ENCODE peak calls at places on chromosomes 16 and 17, in four cellular contexts. X is H1, H is H54, I is A549. G is an unnamed sample.

GRCh38 chr17:34757611-34758010 is 178.2 kb downstream of the TMEM132E start:
- DNase-seq in H (no peak), I (no peak), X (no peak), G (no peak)

GRCh38 chr17:4840893-4841242 is 7.7 kb downstream of the MINK1 start:
- DNase-seq in X (no peak), I (no peak), H (no peak), G (no peak)

GRCh38 chr17:80880650-80880989 is 111.0 kb upstream of the CHMP6 start:
- DNase-seq in X (no peak), H (no peak), I (no peak), G (no peak)

GRCh38 chr16:21565816-21566669 is 33.3 kb upstream of the METTL9 start:
- DNase-seq in X (no peak), I (no peak), H (no peak), G (no peak)

GRCh38 chr16:12678983-12679382 is 124.7 kb downstream of the CPPED1 start:
- DNase-seq in H (no peak), X (no peak), I (no peak), G (no peak)

GRCh38 chr16:2752850-2753522 is 548 bp downstream of the SRRM2 start:
- DNase-seq in H (peak; percentile 85), I (peak; percentile 81), X (no peak), G (no peak)

GRCh38 chr17:64472564-64472963 is 23.6 kb downstream of the MILR1 start:
- DNase-seq in X (no peak), H (no peak), I (no peak), G (no peak)

GRCh38 chr17:40451420-40451819 is 8.2 kb downstream of the IGFBP4 start:
- DNase-seq in H (no peak), I (no peak), X (no peak), G (no peak)

GRCh38 chr17:40281663-40282062 is 6.0 kb upstream of the CDC6 start:
- DNase-seq in X (no peak), I (no peak), H (peak; percentile 35), G (no peak)

GRCh38 chr16:67873435-67874146 is 739 bp downstream of the EDC4 start:
- DNase-seq in H (no peak), X (no peak), I (no peak), G (no peak)

GRCh38 chr17:50845260-50846147 is 10.1 kb downstream of the WFIKKN2 start:
- DNase-seq in X (no peak), H (peak; percentile 65), I (no peak), G (no peak)

GRCh38 chr17:19009970-19010369 is 5.4 kb upstream of the FAM83G start:
- DNase-seq in I (no peak), X (no peak), H (no peak), G (no peak)

GRCh38 chr16:84111481-84111880 is 5.3 kb downstream of the MBTPS1 start:
- DNase-seq in I (no peak), X (no peak), H (no peak), G (no peak)

GRCh38 chr16:84390131-84390785 is 21.9 kb downstream of the ATP2C2 start:
- DNase-seq in I (no peak), X (no peak), H (no peak), G (no peak)

GRCh38 chr17:48997827-48998556 is 807 bp downstream of the IGF2BP1 start:
- DNase-seq in H (no peak), X (no peak), I (no peak), G (no peak)

GRCh38 chr16:75333770-75334169 is 82.3 kb upstream of the BCAR1 start:
- DNase-seq in X (no peak), H (no peak), I (no peak), G (no peak)

GRCh38 chr17:10021239-10021638 is 116.2 kb upstream of the RCVRN start:
- DNase-seq in X (no peak), I (no peak), H (no peak), G (no peak)

GRCh38 chr17:63483038-63483437 is 6.2 kb downstream of the ACE start:
- DNase-seq in I (no peak), X (no peak), H (no peak), G (no peak)

GRCh38 chr16:68499011-68499410 is 40.1 kb upstream of the ZFP90 start:
- DNase-seq in H (no peak), I (no peak), X (no peak), G (no peak)

DNA sequence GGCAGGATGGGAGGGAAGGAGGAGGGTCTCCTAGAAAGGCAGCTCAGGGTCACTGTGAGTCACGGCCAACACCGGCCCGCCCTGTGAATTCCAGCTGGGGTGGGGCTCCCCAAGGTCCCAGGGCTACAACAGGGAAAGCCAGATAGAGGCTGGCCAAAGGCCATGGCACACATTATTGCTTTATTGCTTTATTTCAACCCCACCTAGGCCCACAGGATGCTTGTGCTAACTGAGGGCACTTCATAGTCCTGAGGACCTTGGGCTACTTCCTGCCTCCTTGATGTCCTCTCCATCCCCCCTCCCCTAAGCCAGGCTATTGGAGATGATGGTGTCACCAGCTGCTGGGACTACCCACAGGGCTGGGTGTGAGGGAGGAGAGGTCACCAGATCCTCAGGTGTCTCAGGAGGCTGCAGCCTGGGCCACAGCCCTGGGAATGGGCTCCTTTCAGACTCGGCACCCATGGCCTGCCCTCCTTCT is 26.1 kb downstream of the LRRC75A start:
- DNase-seq in I (no peak), X (no peak), H (no peak), G (no peak)
- TF ChIP-seq POLR2A in I (no peak), X (no peak), H (no peak), G (no peak)

GRCh38 chr16:87178177-87178863 is 138.9 kb downstream of the C16orf95 start:
- DNase-seq in X (no peak), I (no peak), H (no peak), G (no peak)
- TF ChIP-seq POLR2A in X (no peak), I (no peak), H (no peak), G (no peak)

GRCh38 chr17:79073706-79074088 is 927 bp upstream of the ENGASE start:
- DNase-seq in H (no peak), I (no peak), X (no peak), G (no peak)
- TF ChIP-seq POLR2A in H (no peak), I (no peak), X (no peak), G (no peak)

DNA sequence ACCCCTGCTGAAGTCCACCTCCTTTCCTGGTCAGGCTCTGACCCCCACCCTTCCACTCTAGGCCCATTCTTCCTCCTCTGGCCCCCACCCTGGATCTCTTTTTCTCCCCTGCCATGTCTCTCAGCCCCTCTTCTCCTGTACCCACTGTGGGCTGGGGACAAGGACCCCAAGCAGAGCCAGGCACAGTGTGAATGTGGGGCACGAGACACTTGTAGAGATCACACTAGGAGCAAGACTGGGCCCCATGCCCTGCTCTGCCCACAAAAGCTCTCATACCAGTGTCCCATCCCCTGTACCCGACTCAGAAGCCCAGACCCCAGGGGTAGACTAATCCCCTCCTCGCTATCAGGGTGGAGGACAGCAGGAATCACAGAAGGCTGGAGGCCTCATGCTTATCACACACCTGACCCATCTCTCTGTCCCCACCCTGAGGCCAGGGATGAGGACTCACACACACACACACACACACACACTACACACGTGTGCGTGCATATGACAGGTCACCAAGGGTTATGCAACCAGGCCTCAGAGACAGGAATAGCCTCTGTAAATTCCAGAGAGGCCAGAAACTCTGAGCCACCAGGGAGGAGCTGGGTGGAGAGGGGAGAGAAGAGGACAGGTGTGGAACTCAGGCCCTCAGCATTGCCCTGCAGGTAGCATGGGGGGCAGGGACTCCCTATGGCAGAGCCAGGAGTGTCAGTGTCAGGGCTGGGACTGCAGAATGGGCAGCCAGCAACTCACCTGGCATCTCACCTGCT is 21.1 kb downstream of the ARHGAP27 start:
- DNase-seq in X (no peak), H (no peak), I (no peak), G (no peak)
- TF ChIP-seq POLR2A in X (no peak), H (no peak), I (no peak), G (no peak)

DNA sequence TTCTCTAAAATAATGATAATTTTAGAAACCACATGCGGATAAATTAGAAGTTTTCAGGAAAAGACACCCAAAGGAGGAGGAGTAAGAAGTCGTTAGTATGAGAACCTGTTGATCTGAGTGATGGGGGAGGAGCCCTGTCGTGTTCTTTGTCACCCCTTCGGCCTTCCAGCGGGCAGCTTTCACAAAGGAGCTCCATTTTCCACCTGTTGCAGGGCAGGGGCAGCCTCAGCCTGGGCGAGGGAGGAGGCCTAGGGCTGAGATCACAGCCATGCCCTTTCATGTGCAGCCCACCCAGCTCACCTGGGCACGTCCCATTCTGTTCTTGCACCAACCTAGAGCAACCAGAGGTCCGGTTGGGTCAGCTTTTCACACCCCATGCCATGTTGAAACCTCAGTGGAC is 5.3 kb downstream of the DUSP14 start:
- DNase-seq in I (no peak), H (no peak), X (no peak), G (no peak)
- TF ChIP-seq POLR2A in I (no peak), H (no peak), X (no peak), G (no peak)